ENCODE peak calls at places on chromosome 14, in four cellular contexts. O, K, J and N are unnamed samples.

GRCh38 chr14:67577181-67577580 is 22.9 kb downstream of the PIGH start:
- DNase-seq in O (no peak), K (no peak), J (no peak), N (no peak)

GRCh38 chr14:80456200-80456599 is 244.9 kb upstream of the DIO2 start:
- DNase-seq in O (peak; percentile 45), K (no peak), J (no peak), N (no peak)

GRCh38 chr14:21136024-21136423 is 19.8 kb downstream of the OR5AU1 start:
- DNase-seq in J (no peak), O (peak; percentile 62), K (peak; percentile 9), N (no peak)

GRCh38 chr14:56996721-56997399 is 186.6 kb upstream of the OTX2 start:
- DNase-seq in J (no peak), K (peak; percentile 96), O (no peak), N (no peak)

GRCh38 chr14:69153848-69154208 is 909 bp upstream of the DCAF5 start:
- DNase-seq in K (peak; percentile 34), O (peak; percentile 39), J (no peak), N (no peak)

GRCh38 chr14:95185452-95186392 is 28.4 kb upstream of the DICER1 start:
- DNase-seq in O (peak; percentile 35), J (no peak), K (no peak), N (no peak)

GRCh38 chr14:56390859-56391258 is 188.7 kb upstream of the TMEM260 start:
- DNase-seq in J (no peak), O (no peak), K (no peak), N (no peak)

GRCh38 chr14:92443741-92444140 is 69.8 kb upstream of the RIN3 start:
- DNase-seq in K (no peak), O (peak; percentile 41), J (no peak), N (no peak)

GRCh38 chr14:23339506-23340268 is 13.0 kb downstream of the SLC22A17 start:
- DNase-seq in O (no peak), K (no peak), J (no peak), N (no peak)

GRCh38 chr14:39102969-39103957 is at the start of gene SEC23A:
- DNase-seq in O (peak; percentile 94), K (peak; percentile 92), J (peak; percentile 71), N (peak; percentile 58)

GRCh38 chr14:102849522-102850379 is 72.5 kb downstream of the TRAF3 start:
- DNase-seq in O (peak; percentile 34), K (no peak), J (no peak), N (no peak)

GRCh38 chr14:76775695-76776305 is 14.5 kb downstream of the VASH1 start:
- DNase-seq in O (no peak), K (no peak), J (no peak), N (no peak)

GRCh38 chr14:20632831-20633771 is 8.4 kb downstream of the OR6S1 start:
- DNase-seq in K (peak; percentile 56), J (peak; percentile 51), O (peak; percentile 68), N (no peak)

GRCh38 chr14:97902630-97903029 is 1105.4 kb downstream of the VRK1 start:
- DNase-seq in O (no peak), K (no peak), J (no peak), N (no peak)

GRCh38 chr14:72636094-72636493 is 257.8 kb downstream of the DPF3 start:
- DNase-seq in J (no peak), K (no peak), O (no peak), N (no peak)

GRCh38 chr14:52906141-52906601 is 44.7 kb downstream of the FERMT2 start:
- DNase-seq in J (no peak), K (no peak), O (peak; percentile 64), N (no peak)

GRCh38 chr14:61247935-61248334 is 33.2 kb downstream of the TMEM30B start:
- DNase-seq in O (peak; percentile 20), K (no peak), J (no peak), N (no peak)

GRCh38 chr14:53470351-53471043 is 317.4 kb upstream of the DDHD1 start:
- DNase-seq in K (no peak), O (peak; percentile 18), J (no peak), N (no peak)

GRCh38 chr14:88005978-88006851 is 1.3 kb downstream of the GPR65 start:
- DNase-seq in K (no peak), O (no peak), J (peak; percentile 18), N (peak; percentile 48)

GRCh38 chr14:28142400-28143015 is 624.1 kb upstream of the FOXG1 start:
- DNase-seq in J (no peak), O (no peak), K (peak; percentile 52), N (no peak)